ENCODE peak calls at places on chromosomes 5 and 9, in seven cellular contexts. One of them, this sample, is unnamed.

GRCh38 chr9:114538241-114538640 is 33.0 kb upstream of the WHRN start:
- DNase-seq in H1: no peak
- DNase-seq in heart left ventricle: no peak
- DNase-seq in NCI-H1092: no peak
- DNase-seq in SW 1271: no peak
- DNase-seq in T-helper 2 cell: no peak
- DNase-seq in iPS-NIHi11: peak; percentile 45
- DNase-seq in this sample: no peak

GRCh38 chr5:124678478-124678877 is 68.0 kb downstream of the ZNF608 start:
- DNase-seq in H1: no peak
- DNase-seq in heart left ventricle: peak; percentile 45
- DNase-seq in NCI-H1092: no peak
- DNase-seq in SW 1271: no peak
- DNase-seq in T-helper 2 cell: no peak
- DNase-seq in iPS-NIHi11: no peak
- DNase-seq in this sample: no peak

GRCh38 chr5:83632874-83633273 is 87.8 kb downstream of the HAPLN1 start:
- DNase-seq in H1: no peak
- DNase-seq in heart left ventricle: no peak
- DNase-seq in NCI-H1092: no peak
- DNase-seq in SW 1271: peak; percentile 86
- DNase-seq in T-helper 2 cell: no peak
- DNase-seq in iPS-NIHi11: no peak
- DNase-seq in this sample: no peak

GRCh38 chr5:132495063-132495671 is 4.6 kb upstream of the IRF1 start:
- DNase-seq in H1: peak; percentile 39
- DNase-seq in heart left ventricle: peak; percentile 19
- DNase-seq in NCI-H1092: no peak
- DNase-seq in SW 1271: no peak
- DNase-seq in T-helper 2 cell: no peak
- DNase-seq in iPS-NIHi11: no peak
- DNase-seq in this sample: peak; percentile 84

GRCh38 chr5:131685514-131686171 is 50.6 kb upstream of the RAPGEF6 start:
- DNase-seq in H1: no peak
- DNase-seq in heart left ventricle: no peak
- DNase-seq in NCI-H1092: no peak
- DNase-seq in SW 1271: no peak
- DNase-seq in T-helper 2 cell: no peak
- DNase-seq in iPS-NIHi11: no peak
- DNase-seq in this sample: no peak

GRCh38 chr5:176863765-176864098 is 35.4 kb downstream of the HK3 start:
- DNase-seq in H1: no peak
- DNase-seq in heart left ventricle: no peak
- DNase-seq in NCI-H1092: no peak
- DNase-seq in SW 1271: no peak
- DNase-seq in T-helper 2 cell: no peak
- DNase-seq in iPS-NIHi11: no peak
- DNase-seq in this sample: no peak

GRCh38 chr9:385818-386398 is 171.2 kb downstream of the DOCK8 start:
- DNase-seq in H1: peak; percentile 65
- DNase-seq in heart left ventricle: peak; percentile 34
- DNase-seq in NCI-H1092: peak; percentile 36
- DNase-seq in SW 1271: no peak
- DNase-seq in T-helper 2 cell: no peak
- DNase-seq in iPS-NIHi11: peak; percentile 72
- DNase-seq in this sample: peak; percentile 33

GRCh38 chr5:109409061-109409843 is 522 bp downstream of the PJA2 start:
- DNase-seq in H1: peak; percentile 70
- DNase-seq in heart left ventricle: peak; percentile 74
- DNase-seq in NCI-H1092: peak; percentile 32
- DNase-seq in SW 1271: peak; percentile 85
- DNase-seq in T-helper 2 cell: peak; percentile 51
- DNase-seq in iPS-NIHi11: peak; percentile 57
- DNase-seq in this sample: peak; percentile 75

GRCh38 chr5:757931-758697 is 26.4 kb downstream of the ZDHHC11B start:
- DNase-seq in H1: peak; percentile 61
- DNase-seq in heart left ventricle: peak; percentile 91
- DNase-seq in NCI-H1092: no peak
- DNase-seq in SW 1271: no peak
- DNase-seq in T-helper 2 cell: no peak
- DNase-seq in iPS-NIHi11: peak; percentile 56
- DNase-seq in this sample: no peak

GRCh38 chr5:172170251-172170701 is 17.7 kb downstream of the STK10 start:
- DNase-seq in H1: no peak
- DNase-seq in heart left ventricle: no peak
- DNase-seq in NCI-H1092: no peak
- DNase-seq in SW 1271: no peak
- DNase-seq in T-helper 2 cell: no peak
- DNase-seq in iPS-NIHi11: no peak
- DNase-seq in this sample: no peak

GRCh38 chr5:143491644-143492043 is 88.2 kb upstream of the NR3C1 start:
- DNase-seq in H1: no peak
- DNase-seq in heart left ventricle: no peak
- DNase-seq in NCI-H1092: no peak
- DNase-seq in SW 1271: no peak
- DNase-seq in T-helper 2 cell: no peak
- DNase-seq in iPS-NIHi11: no peak
- DNase-seq in this sample: no peak

GRCh38 chr5:173689171-173689676 is 72.8 kb upstream of the BOD1 start:
- DNase-seq in H1: no peak
- DNase-seq in heart left ventricle: no peak
- DNase-seq in NCI-H1092: no peak
- DNase-seq in SW 1271: no peak
- DNase-seq in T-helper 2 cell: no peak
- DNase-seq in iPS-NIHi11: no peak
- DNase-seq in this sample: no peak

GRCh38 chr9:93649610-93650261 is 73.4 kb downstream of the PHF2 start:
- DNase-seq in H1: no peak
- DNase-seq in heart left ventricle: peak; percentile 11
- DNase-seq in NCI-H1092: no peak
- DNase-seq in SW 1271: no peak
- DNase-seq in T-helper 2 cell: peak; percentile 4
- DNase-seq in iPS-NIHi11: no peak
- DNase-seq in this sample: no peak

GRCh38 chr9:121662896-121663580 is 11.6 kb downstream of the DAB2IP start:
- DNase-seq in H1: no peak
- DNase-seq in heart left ventricle: no peak
- DNase-seq in NCI-H1092: no peak
- DNase-seq in SW 1271: no peak
- DNase-seq in T-helper 2 cell: no peak
- DNase-seq in iPS-NIHi11: no peak
- DNase-seq in this sample: no peak

GRCh38 chr9:33690156-33690908 is 105.0 kb upstream of the PRSS3 start:
- DNase-seq in H1: no peak
- DNase-seq in heart left ventricle: no peak
- DNase-seq in NCI-H1092: peak; percentile 46
- DNase-seq in SW 1271: no peak
- DNase-seq in T-helper 2 cell: no peak
- DNase-seq in iPS-NIHi11: no peak
- DNase-seq in this sample: no peak

GRCh38 chr9:69180670-69181069 is 6.6 kb downstream of the TJP2 start:
- DNase-seq in H1: no peak
- DNase-seq in heart left ventricle: peak; percentile 30
- DNase-seq in NCI-H1092: no peak
- DNase-seq in SW 1271: peak; percentile 94
- DNase-seq in T-helper 2 cell: no peak
- DNase-seq in iPS-NIHi11: no peak
- DNase-seq in this sample: no peak

GRCh38 chr9:92245005-92245797 is 48.3 kb downstream of the IARS1 start:
- DNase-seq in H1: no peak
- DNase-seq in heart left ventricle: no peak
- DNase-seq in NCI-H1092: no peak
- DNase-seq in SW 1271: no peak
- DNase-seq in T-helper 2 cell: no peak
- DNase-seq in iPS-NIHi11: no peak
- DNase-seq in this sample: no peak

GRCh38 chr5:54249210-54250028 is 61.0 kb downstream of the ARL15 start:
- DNase-seq in H1: no peak
- DNase-seq in heart left ventricle: no peak
- DNase-seq in NCI-H1092: no peak
- DNase-seq in SW 1271: peak; percentile 7
- DNase-seq in T-helper 2 cell: no peak
- DNase-seq in iPS-NIHi11: peak; percentile 17
- DNase-seq in this sample: peak; percentile 84

GRCh38 chr9:126722252-126722921 is 82.5 kb upstream of the ZBTB43 start:
- DNase-seq in H1: peak; percentile 93
- DNase-seq in heart left ventricle: peak; percentile 83
- DNase-seq in NCI-H1092: no peak
- DNase-seq in SW 1271: peak; percentile 78
- DNase-seq in T-helper 2 cell: peak; percentile 83
- DNase-seq in iPS-NIHi11: peak; percentile 83
- DNase-seq in this sample: peak; percentile 97

GRCh38 chr9:108150736-108151135 is 661.2 kb upstream of the KLF4 start:
- DNase-seq in H1: no peak
- DNase-seq in heart left ventricle: peak; percentile 26
- DNase-seq in NCI-H1092: no peak
- DNase-seq in SW 1271: peak; percentile 11
- DNase-seq in T-helper 2 cell: no peak
- DNase-seq in iPS-NIHi11: no peak
- DNase-seq in this sample: peak; percentile 90

GRCh38 chr5:112960316-112960715 is 16.3 kb upstream of the DCP2 start:
- DNase-seq in H1: no peak
- DNase-seq in heart left ventricle: no peak
- DNase-seq in NCI-H1092: no peak
- DNase-seq in SW 1271: no peak
- DNase-seq in T-helper 2 cell: no peak
- DNase-seq in iPS-NIHi11: no peak
- DNase-seq in this sample: no peak

GRCh38 chr5:13985736-13986418 is 41.4 kb upstream of the DNAH5 start:
- DNase-seq in H1: no peak
- DNase-seq in heart left ventricle: no peak
- DNase-seq in NCI-H1092: no peak
- DNase-seq in SW 1271: peak; percentile 74
- DNase-seq in T-helper 2 cell: no peak
- DNase-seq in iPS-NIHi11: no peak
- DNase-seq in this sample: no peak

GRCh38 chr9:121972501-121972981 is 120.6 kb downstream of the TTLL11 start:
- DNase-seq in H1: no peak
- DNase-seq in heart left ventricle: no peak
- DNase-seq in NCI-H1092: no peak
- DNase-seq in SW 1271: peak; percentile 15
- DNase-seq in T-helper 2 cell: no peak
- DNase-seq in iPS-NIHi11: peak; percentile 24
- DNase-seq in this sample: peak; percentile 35

This sample was measured in lower leg skin.